ENCODE peak calls at places on chromosomes 11 and 22, in five cellular contexts. A is GM12865, G is fibroblast of pulmonary artery, F is fibroblast of mammary gland, U is neural progenitor cell. V is an unnamed sample.

GRCh38 chr11:134517621-134518293 is 105.7 kb upstream of the B3GAT1 start:
- DNase-seq in A (no peak), G (no peak), U (no peak), F (no peak), V (no peak)

GRCh38 chr11:67651976-67652895 is 1.7 kb upstream of the ACY3 start:
- DNase-seq in U (peak), F (no peak), G (no peak), A (no peak), V (no peak)

GRCh38 chr11:122085264-122085663 is 30.8 kb downstream of the BLID start:
- DNase-seq in G (peak), U (no peak), F (peak), A (no peak), V (peak)

GRCh38 chr11:115672999-115673411 is 168.8 kb upstream of the CADM1 start:
- DNase-seq in G (peak), U (no peak), F (no peak), A (no peak), V (peak)

GRCh38 chr22:17866621-17867020 is 92.4 kb upstream of the BID start:
- DNase-seq in U (no peak), A (no peak), F (no peak), G (no peak), V (no peak)

GRCh38 chr11:20053572-20053971 is 106.7 kb downstream of the DBX1 start:
- DNase-seq in F (no peak), U (no peak), G (no peak), A (no peak), V (no peak)

GRCh38 chr22:24156146-24156914 is 25.0 kb upstream of the SUSD2 start:
- DNase-seq in F (peak), U (peak), A (peak), G (peak), V (no peak)

GRCh38 chr11:45847908-45848316 is 637 bp downstream of the CRY2 start:
- DNase-seq in G (peak), A (peak), F (peak), U (peak), V (no peak)

GRCh38 chr11:43315966-43316365 is 4.2 kb downstream of the API5 start:
- DNase-seq in U (no peak), F (no peak), G (no peak), A (no peak), V (no peak)

GRCh38 chr11:65290448-65291165 is 24.1 kb upstream of the CDC42EP2 start:
- DNase-seq in U (no peak), G (peak), A (peak), F (peak), V (peak)

GRCh38 chr22:38202437-38203089 is 769 bp downstream of the MAFF start:
- DNase-seq in U (peak), F (peak), A (peak), G (peak), V (peak)
- TF ChIP-seq CTCF in U (peak), F (no peak), A (peak), G (no peak), V (no peak)

DNA sequence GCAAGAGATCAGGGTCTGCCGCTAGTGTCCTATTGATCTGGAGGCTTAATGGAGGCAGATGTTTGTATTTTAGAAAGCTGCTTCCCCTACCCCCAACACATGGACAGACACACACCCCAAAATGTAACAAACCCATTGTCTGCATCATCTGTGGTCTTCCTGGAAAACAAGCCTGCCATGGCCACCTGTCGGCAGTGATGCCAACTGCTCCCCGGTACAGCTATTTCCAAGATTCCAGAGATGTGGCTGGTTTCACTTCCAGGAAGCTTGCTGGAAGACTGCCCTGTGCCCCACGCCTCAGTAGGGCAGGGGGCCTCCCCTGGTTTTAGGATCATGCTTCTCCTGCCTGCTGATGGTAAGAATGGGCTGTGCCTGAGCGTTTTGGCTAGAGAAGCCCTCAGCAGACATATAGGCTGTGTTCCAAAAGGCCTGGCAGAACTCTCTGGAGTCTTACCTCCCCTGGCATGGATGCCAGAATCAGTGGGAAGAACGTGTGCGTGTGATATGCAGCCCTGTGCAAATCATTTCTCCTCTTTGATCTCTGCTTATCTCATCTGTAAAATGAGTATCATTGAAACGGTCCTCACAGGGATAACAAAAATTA is 108.6 kb downstream of the FBXO7 start:
- DNase-seq in U (no peak), F (no peak), A (no peak), G (no peak), V (no peak)
- TF ChIP-seq CTCF in U (no peak), F (no peak), A (no peak), G (no peak), V (no peak)

GRCh38 chr11:11827272-11827671 is 14.5 kb upstream of the USP47 start:
- DNase-seq in U (no peak), A (no peak), G (no peak), F (no peak), V (no peak)
- TF ChIP-seq CTCF in U (no peak), A (no peak), G (no peak), F (no peak), V (no peak)

GRCh38 chr11:14288189-14288935 is 70.6 kb downstream of the RRAS2 start:
- DNase-seq in G (peak), A (no peak), F (peak), U (no peak), V (no peak)

DNA sequence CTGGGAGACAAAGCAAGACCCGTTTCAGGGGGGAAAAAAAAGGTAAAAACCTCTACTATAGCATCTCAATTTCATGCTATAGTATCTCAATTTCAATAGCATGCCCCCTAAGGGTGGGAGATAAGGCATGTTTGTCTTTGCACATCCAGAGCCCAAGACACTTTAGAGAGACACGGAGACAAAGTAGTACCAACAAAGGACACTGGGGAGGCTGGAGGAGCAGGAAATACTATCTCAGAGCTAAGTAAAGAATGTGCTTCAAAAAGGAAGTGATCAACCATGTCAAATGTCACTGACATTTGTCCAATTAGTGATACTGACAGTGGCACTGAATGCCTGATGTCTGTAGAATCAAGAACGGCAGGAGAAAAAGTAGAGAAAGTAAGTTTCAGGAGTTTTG is 68.6 kb downstream of the RRAS2 start:
- DNase-seq in U (peak), A (no peak), G (no peak), F (no peak), V (no peak)
- TF ChIP-seq CTCF in U (peak), A (no peak), G (no peak), F (no peak), V (no peak)

DNA sequence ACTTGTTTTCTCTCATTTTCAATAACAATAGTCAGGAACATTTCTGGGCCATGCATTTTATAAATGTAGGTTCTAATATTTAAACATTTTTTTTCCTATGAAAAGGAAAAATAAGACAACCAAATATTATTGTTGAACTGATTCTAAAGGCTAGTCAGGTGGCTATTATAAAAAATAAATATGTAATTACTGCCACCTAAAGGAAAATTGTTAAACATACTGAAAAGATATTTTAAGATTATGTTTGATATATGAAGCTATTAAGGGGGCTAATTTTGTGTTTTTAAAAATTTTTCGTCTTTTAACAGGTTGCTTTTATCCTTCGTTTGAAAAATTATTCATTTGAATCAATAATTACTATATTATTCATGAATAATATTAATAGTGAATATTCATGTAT is 62.2 kb upstream of the FDX1 start:
- DNase-seq in A (no peak), G (peak), U (no peak), F (peak), V (no peak)
- TF ChIP-seq CTCF in A (no peak), G (peak), U (no peak), F (no peak), V (no peak)

GRCh38 chr11:113162590-113162961 is 151.8 kb upstream of the TTC12 start:
- DNase-seq in A (no peak), G (peak), U (no peak), F (no peak), V (no peak)
- TF ChIP-seq CTCF in A (no peak), G (peak), U (peak), F (no peak), V (no peak)

GRCh38 chr22:20130739-20131592 is 638 bp upstream of the ZDHHC8 start:
- DNase-seq in G (peak), U (peak), F (peak), A (peak), V (peak)

GRCh38 chr22:20131593-20131855 is at the start of gene ZDHHC8:
- DNase-seq in A (peak), F (no peak), G (no peak), U (no peak), V (no peak)

GRCh38 chr22:20128902-20129746 is 2.5 kb upstream of the ZDHHC8 start:
- DNase-seq in A (peak), U (peak), G (peak), F (peak), V (no peak)

GRCh38 chr22:20129747-20130014 is 1.9 kb upstream of the ZDHHC8 start:
- DNase-seq in G (no peak), F (no peak), U (no peak), A (no peak), V (no peak)

DNA sequence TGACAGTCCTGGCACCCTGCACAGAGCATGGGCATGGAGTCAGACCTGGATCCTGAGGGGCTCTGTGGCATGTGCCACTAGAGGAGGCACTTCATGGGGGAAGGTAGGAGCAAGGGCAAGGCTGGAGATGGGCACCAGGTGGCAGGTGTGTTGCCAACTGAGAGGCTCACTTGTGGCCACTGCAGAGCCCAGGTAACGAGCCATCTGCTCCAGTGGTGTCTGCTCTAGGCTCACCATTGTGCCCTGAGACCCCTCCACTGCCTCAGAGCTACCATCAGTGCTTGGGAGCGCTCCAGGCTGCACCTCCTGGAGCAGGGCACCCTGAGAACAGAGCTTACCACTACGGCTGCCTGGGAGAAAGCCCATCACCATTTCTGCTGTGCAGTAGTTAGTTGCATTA is 1.3 kb upstream of the ZDHHC8 start:
- DNase-seq in A (no peak), U (no peak), F (no peak), G (no peak), V (no peak)
- TF ChIP-seq CTCF in A (no peak), U (no peak), F (no peak), G (no peak), V (no peak)

DNA sequence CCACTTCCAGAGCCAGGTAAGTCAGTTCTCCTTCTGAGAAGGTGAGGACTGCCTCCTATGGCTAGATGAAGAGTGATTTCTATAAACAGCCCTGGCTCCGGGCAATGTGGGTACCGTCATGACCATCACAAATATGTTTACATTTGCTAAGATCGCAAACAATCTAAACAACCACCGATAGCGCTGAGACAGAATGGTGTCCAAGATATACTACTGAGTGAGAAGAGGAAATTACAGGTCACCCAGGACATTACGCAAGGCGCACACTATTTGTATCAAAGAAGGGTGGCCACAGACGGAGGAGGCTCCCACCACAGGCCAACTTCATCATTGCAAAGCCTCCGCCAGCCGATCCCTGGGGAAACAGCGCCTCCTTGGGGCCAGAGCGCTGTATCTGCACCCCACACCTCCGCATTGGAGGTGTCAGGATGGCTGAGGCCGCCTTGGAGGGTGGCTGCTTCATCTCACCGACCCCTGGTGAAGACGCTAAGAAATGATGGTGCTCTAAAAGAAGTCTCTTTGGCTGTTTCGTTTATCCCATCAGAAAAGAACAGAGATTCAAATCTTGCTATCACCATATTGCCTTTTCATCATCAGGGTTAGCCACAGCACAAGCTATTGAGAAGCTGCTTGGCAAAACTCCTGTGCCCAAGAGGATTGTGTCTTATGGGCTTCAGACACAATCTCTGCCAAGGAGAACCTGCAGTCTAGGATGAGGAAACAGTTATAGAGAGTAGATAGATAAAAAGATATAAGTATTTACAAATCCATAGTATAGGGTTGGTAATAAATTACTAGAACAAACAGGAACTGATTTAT is 12.3 kb upstream of the ASRGL1 start:
- DNase-seq in F (peak), G (peak), A (peak), U (peak), V (no peak)
- TF ChIP-seq CTCF in F (peak), G (peak), A (peak), U (peak), V (peak)

DNA sequence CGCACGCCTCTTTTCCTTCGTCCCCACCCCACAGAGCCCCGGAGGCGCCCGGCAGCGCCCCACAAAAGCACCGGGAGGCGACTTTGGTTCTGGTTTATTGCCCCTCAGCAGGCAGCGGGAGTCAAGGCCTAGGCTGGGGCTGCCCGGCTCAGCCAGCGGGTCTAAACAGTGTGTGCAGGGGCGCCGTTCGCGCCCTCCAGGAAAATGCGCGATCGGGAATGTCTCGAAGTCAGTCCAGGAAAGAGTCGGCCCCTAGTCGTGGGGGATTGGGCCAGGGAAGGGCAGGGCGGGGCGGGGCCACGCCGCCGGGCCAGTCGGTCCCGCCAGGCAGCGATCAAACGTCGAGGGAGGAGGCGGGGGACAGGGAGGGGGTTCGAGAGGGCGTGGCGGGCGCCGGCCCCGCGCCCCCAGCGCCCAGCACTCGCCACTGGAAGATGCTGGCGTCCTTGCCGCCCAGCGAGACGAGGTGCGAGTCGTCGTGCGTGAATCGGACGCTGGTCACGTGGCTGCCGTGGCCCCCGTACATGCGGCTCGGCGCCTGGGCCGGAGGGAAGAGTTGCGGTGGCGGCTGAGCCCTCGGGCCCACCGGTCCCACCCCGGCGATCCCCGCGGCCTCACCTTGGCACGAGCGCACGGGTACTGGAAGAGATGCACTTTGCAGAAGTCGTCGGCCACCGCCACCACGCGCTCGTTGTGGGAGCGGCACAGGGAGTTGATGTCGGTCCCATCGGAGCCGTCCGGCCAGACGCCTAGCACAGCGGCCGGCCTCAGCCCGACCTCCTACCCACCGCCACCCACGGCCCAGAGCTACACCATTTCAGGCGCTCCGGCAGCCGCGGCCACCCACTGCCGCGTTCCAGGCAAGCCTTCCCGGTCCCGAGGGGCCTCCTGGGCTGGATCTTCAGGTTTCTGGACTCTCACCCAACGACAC is 741 bp upstream of the MTA2 start:
- DNase-seq in U (peak), G (peak), A (no peak), F (peak), V (no peak)
- TF ChIP-seq CTCF in U (peak), G (no peak), A (no peak), F (no peak), V (no peak)